ENCODE peak calls at places on chromosome 13, in eight cellular contexts. J is lower lobe of right lung, D is fibroblast of lung, R is stomach, Z is heart left ventricle, W is Peyer's patch, N is body of pancreas, Q is suprapubic skin. I is an unnamed sample.
A peak's percentile ranks its signal among the peaks of the same experiment; 100 is the strongest.

GRCh38 chr13:32022292-32022691 is 9.3 kb upstream of the FRY start:
- DNase-seq in J (no peak), D (peak; percentile 27), R (no peak), Z (peak; percentile 66), W (no peak), N (no peak), Q (no peak), I (no peak)

GRCh38 chr13:73366241-73366640 is 307.4 kb downstream of the KLF5 start:
- DNase-seq in J (no peak), D (no peak), R (no peak), Z (no peak), W (no peak), N (no peak), Q (no peak), I (no peak)

GRCh38 chr13:27853871-27854270 is 61.6 kb downstream of the GSX1 start:
- DNase-seq in J (no peak), D (no peak), R (no peak), Z (no peak), W (no peak), N (no peak), Q (no peak), I (no peak)

GRCh38 chr13:27573265-27573664 is 47.1 kb downstream of the LNX2 start:
- DNase-seq in J (no peak), D (peak; percentile 27), R (no peak), Z (no peak), W (no peak), N (no peak), Q (no peak), I (peak; percentile 13)

GRCh38 chr13:103098535-103098934 is 32.3 kb upstream of the SLC10A2 start:
- DNase-seq in J (no peak), D (no peak), R (no peak), Z (no peak), W (no peak), N (no peak), Q (no peak), I (no peak)

GRCh38 chr13:22801402-22802003 is 379.3 kb upstream of the SGCG start:
- DNase-seq in J (no peak), D (peak; percentile 53), R (no peak), Z (no peak), W (no peak), N (no peak), Q (no peak), I (no peak)

GRCh38 chr13:114054269-114054668 is 78.2 kb downstream of the RASA3 start:
- DNase-seq in J (no peak), D (no peak), R (no peak), Z (no peak), W (no peak), N (no peak), Q (no peak), I (peak; percentile 31)

GRCh38 chr13:71968025-71968424 is 101.0 kb upstream of the DACH1 start:
- DNase-seq in J (no peak), D (no peak), R (no peak), Z (no peak), W (no peak), N (no peak), Q (no peak), I (no peak)

GRCh38 chr13:41905600-41906254 is 55.2 kb downstream of the VWA8 start:
- DNase-seq in J (no peak), D (peak; percentile 68), R (no peak), Z (no peak), W (no peak), N (no peak), Q (no peak), I (peak; percentile 64)

GRCh38 chr13:110424596-110425443 is 117.7 kb downstream of the COL4A2 start:
- DNase-seq in J (no peak), D (no peak), R (no peak), Z (no peak), W (no peak), N (no peak), Q (no peak), I (no peak)

GRCh38 chr13:30934381-30934780 is 1.9 kb downstream of the TEX26 start:
- DNase-seq in J (no peak), D (no peak), R (no peak), Z (no peak), W (no peak), N (no peak), Q (no peak), I (no peak)

GRCh38 chr13:30932481-30933333 is at the start of gene TEX26:
- DNase-seq in J (no peak), D (peak; percentile 30), R (no peak), Z (peak; percentile 53), W (no peak), N (no peak), Q (no peak), I (no peak)

GRCh38 chr13:30936920-30937319 is 4.5 kb downstream of the TEX26 start:
- DNase-seq in J (no peak), D (no peak), R (no peak), Z (no peak), W (no peak), N (no peak), Q (no peak), I (no peak)

GRCh38 chr13:30933334-30933681 is 852 bp downstream of the TEX26 start:
- DNase-seq in J (no peak), D (no peak), R (no peak), Z (no peak), W (no peak), N (no peak), Q (no peak), I (no peak)

GRCh38 chr13:30934803-30935202 is 2.3 kb downstream of the TEX26 start:
- DNase-seq in J (no peak), D (no peak), R (no peak), Z (no peak), W (no peak), N (no peak), Q (no peak), I (no peak)
- H3K27ac ChIP-seq in J (no peak overlapping the region), D (no peak overlapping the region), R (no peak overlapping the region), Z (no peak overlapping the region), W (no peak overlapping the region), N (no peak overlapping the region), Q (no peak overlapping the region), I (no peak overlapping the region)

DNA sequence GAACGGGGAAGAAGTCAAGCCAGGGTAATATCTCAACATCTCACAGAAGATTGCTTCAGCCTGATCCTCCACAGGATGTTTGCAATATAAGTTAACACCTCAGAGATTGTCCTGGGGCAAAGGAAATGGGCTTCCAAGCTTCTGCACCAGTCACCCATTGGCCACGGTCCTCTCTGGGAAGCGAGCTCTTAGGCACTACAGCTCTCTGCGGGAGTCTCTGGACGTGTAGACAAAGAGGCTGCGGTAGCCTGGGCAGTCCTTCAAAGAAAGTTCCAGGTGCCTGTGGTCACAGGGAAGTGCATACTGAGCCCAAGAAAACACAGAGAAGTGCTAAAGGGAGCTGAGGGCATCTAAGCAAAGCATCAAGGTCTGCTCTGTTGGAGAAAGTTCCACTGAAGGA is 805.7 kb downstream of the DIAPH3 start:
- DNase-seq in J (no peak), D (no peak), R (no peak), Z (no peak), W (no peak), N (peak; percentile 44), Q (no peak), I (no peak)
- TF ChIP-seq CTCF in J (no peak), D (no peak), R (no peak), Z (no peak), W (no peak), N (no peak), Q (no peak), I (no peak)

GRCh38 chr13:87678353-87678752 is 7.2 kb downstream of the SLITRK5 start:
- DNase-seq in J (no peak), D (no peak), R (no peak), Z (no peak), W (no peak), N (no peak), Q (no peak), I (no peak)

GRCh38 chr13:87677334-87678234 is 6.4 kb downstream of the SLITRK5 start:
- DNase-seq in J (peak; percentile 56), D (peak; percentile 10), R (no peak), Z (no peak), W (peak; percentile 44), N (peak; percentile 22), Q (no peak), I (no peak)

GRCh38 chr13:87675851-87676250 is 4.7 kb downstream of the SLITRK5 start:
- DNase-seq in J (no peak), D (no peak), R (no peak), Z (no peak), W (no peak), N (no peak), Q (no peak), I (no peak)

GRCh38 chr13:87676254-87677042 is 5.3 kb downstream of the SLITRK5 start:
- DNase-seq in J (no peak), D (no peak), R (no peak), Z (no peak), W (no peak), N (no peak), Q (no peak), I (no peak)

GRCh38 chr13:87677043-87677333 is 5.8 kb downstream of the SLITRK5 start:
- DNase-seq in J (no peak), D (no peak), R (no peak), Z (no peak), W (no peak), N (no peak), Q (no peak), I (no peak)
- H3K27ac ChIP-seq in J (no peak overlapping the region), D (no peak overlapping the region), R (no peak overlapping the region), Z (no peak overlapping the region), W (no peak overlapping the region), N (no peak overlapping the region), Q (no peak overlapping the region), I (no peak overlapping the region)

DNA sequence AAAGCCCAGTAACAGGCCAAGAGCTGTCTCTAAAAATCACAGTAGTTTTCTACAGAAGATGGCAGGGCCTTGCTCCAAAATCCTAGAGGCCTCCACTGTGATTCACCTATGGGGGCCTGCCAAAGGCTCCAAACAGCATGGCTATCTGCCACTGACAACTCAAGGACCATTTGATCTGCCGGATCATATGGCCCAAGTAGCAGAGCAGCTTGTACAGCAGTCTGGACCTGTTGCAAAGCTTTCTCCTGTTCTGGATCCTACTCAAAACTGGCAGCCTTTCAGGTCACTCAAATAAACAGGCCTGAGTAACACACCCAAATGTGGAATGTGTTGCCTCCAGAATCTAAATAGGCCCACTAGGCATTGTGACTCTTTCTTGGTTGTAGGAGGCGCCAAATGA is 1049.3 kb downstream of the PCDH9 start:
- DNase-seq in J (no peak), D (peak; percentile 0), R (no peak), Z (no peak), W (no peak), N (no peak), Q (no peak), I (no peak)
- TF ChIP-seq CTCF in J (no peak), D (no peak), R (no peak), Z (no peak), W (no peak), N (no peak), Q (no peak), I (no peak)

I was measured in RWPE1.